ENCODE peak calls at places on chromosomes 11 and 22, in five cellular contexts. One of them, this sample, is unnamed.
A peak's percentile ranks its signal among the peaks of the same experiment; 100 is the strongest.

GRCh38 chr22:37202001-37202555 is 10.2 kb downstream of the SSTR3 start:
- DNase-seq in heart left ventricle: no peak
- DNase-seq in brain microvascular endothelial cell: no peak
- DNase-seq in MG63: no peak
- DNase-seq in neural progenitor cell: no peak
- DNase-seq in this sample: no peak

GRCh38 chr11:123822591-123822990 is 16.4 kb upstream of the OR6M1 start:
- DNase-seq in heart left ventricle: no peak
- DNase-seq in brain microvascular endothelial cell: no peak
- DNase-seq in MG63: no peak
- DNase-seq in neural progenitor cell: no peak
- DNase-seq in this sample: peak; percentile 4

GRCh38 chr22:50104149-50104548 is 14.3 kb downstream of the MOV10L1 start:
- DNase-seq in heart left ventricle: no peak
- DNase-seq in brain microvascular endothelial cell: no peak
- DNase-seq in MG63: no peak
- DNase-seq in neural progenitor cell: no peak
- DNase-seq in this sample: no peak

GRCh38 chr22:19821523-19822300 is 33.0 kb downstream of the GNB1L start:
- DNase-seq in heart left ventricle: no peak
- DNase-seq in brain microvascular endothelial cell: no peak
- DNase-seq in MG63: no peak
- DNase-seq in neural progenitor cell: no peak
- DNase-seq in this sample: peak; percentile 57

GRCh38 chr11:112968988-112969714 is 7.9 kb downstream of the NCAM1 start:
- DNase-seq in heart left ventricle: no peak
- DNase-seq in brain microvascular endothelial cell: peak; percentile 17
- DNase-seq in MG63: no peak
- DNase-seq in neural progenitor cell: no peak
- DNase-seq in this sample: no peak

GRCh38 chr11:115886111-115886733 is 382.0 kb upstream of the CADM1 start:
- DNase-seq in heart left ventricle: no peak
- DNase-seq in brain microvascular endothelial cell: no peak
- DNase-seq in MG63: no peak
- DNase-seq in neural progenitor cell: no peak
- DNase-seq in this sample: peak; percentile 40

GRCh38 chr11:125168875-125169537 is 4.5 kb downstream of the PKNOX2 start:
- DNase-seq in heart left ventricle: no peak
- DNase-seq in brain microvascular endothelial cell: no peak
- DNase-seq in MG63: no peak
- DNase-seq in neural progenitor cell: no peak
- DNase-seq in this sample: no peak

GRCh38 chr11:77080643-77081210 is 14.0 kb downstream of the CAPN5 start:
- DNase-seq in heart left ventricle: no peak
- DNase-seq in brain microvascular endothelial cell: peak; percentile 35
- DNase-seq in MG63: no peak
- DNase-seq in neural progenitor cell: no peak
- DNase-seq in this sample: peak; percentile 7

GRCh38 chr22:44389926-44390925 is 77.5 kb upstream of the SHISAL1 start:
- DNase-seq in heart left ventricle: peak; percentile 5
- DNase-seq in brain microvascular endothelial cell: no peak
- DNase-seq in MG63: no peak
- DNase-seq in neural progenitor cell: no peak
- DNase-seq in this sample: peak; percentile 62

GRCh38 chr11:58968251-58968711 is 29.0 kb downstream of the GLYATL1 start:
- DNase-seq in heart left ventricle: no peak
- DNase-seq in brain microvascular endothelial cell: no peak
- DNase-seq in MG63: peak; percentile 70
- DNase-seq in neural progenitor cell: peak; percentile 70
- DNase-seq in this sample: peak; percentile 27

GRCh38 chr11:44842219-44842618 is 108.5 kb downstream of the TP53I11 start:
- DNase-seq in heart left ventricle: no peak
- DNase-seq in brain microvascular endothelial cell: peak; percentile 78
- DNase-seq in MG63: peak; percentile 67
- DNase-seq in neural progenitor cell: no peak
- DNase-seq in this sample: no peak

GRCh38 chr11:67393990-67394389 is 2.2 kb downstream of the RAD9A start:
- DNase-seq in heart left ventricle: no peak
- DNase-seq in brain microvascular endothelial cell: no peak
- DNase-seq in MG63: no peak
- DNase-seq in neural progenitor cell: no peak
- DNase-seq in this sample: no peak

GRCh38 chr22:48576333-48577013 is 1251.2 kb downstream of the BRD1 start:
- DNase-seq in heart left ventricle: peak; percentile 12
- DNase-seq in brain microvascular endothelial cell: no peak
- DNase-seq in MG63: no peak
- DNase-seq in neural progenitor cell: peak; percentile 88
- DNase-seq in this sample: peak; percentile 97

GRCh38 chr11:62666259-62666926 is 1.3 kb downstream of the CSKMT start:
- DNase-seq in heart left ventricle: peak; percentile 34
- DNase-seq in brain microvascular endothelial cell: no peak
- DNase-seq in MG63: no peak
- DNase-seq in neural progenitor cell: no peak
- DNase-seq in this sample: peak; percentile 46

GRCh38 chr22:37563153-37564081 is 3.1 kb downstream of the CDC42EP1 start:
- DNase-seq in heart left ventricle: peak; percentile 71
- DNase-seq in brain microvascular endothelial cell: peak; percentile 96
- DNase-seq in MG63: peak; percentile 89
- DNase-seq in neural progenitor cell: no peak
- DNase-seq in this sample: no peak

GRCh38 chr22:31123292-31123602 is 481 bp downstream of the INPP5J start:
- DNase-seq in heart left ventricle: no peak
- DNase-seq in brain microvascular endothelial cell: no peak
- DNase-seq in MG63: no peak
- DNase-seq in neural progenitor cell: no peak
- DNase-seq in this sample: no peak

GRCh38 chr11:32173435-32173834 is 82.6 kb downstream of the RCN1 start:
- DNase-seq in heart left ventricle: peak; percentile 54
- DNase-seq in brain microvascular endothelial cell: peak; percentile 49
- DNase-seq in MG63: peak; percentile 44
- DNase-seq in neural progenitor cell: peak; percentile 86
- DNase-seq in this sample: peak; percentile 78

DNA sequence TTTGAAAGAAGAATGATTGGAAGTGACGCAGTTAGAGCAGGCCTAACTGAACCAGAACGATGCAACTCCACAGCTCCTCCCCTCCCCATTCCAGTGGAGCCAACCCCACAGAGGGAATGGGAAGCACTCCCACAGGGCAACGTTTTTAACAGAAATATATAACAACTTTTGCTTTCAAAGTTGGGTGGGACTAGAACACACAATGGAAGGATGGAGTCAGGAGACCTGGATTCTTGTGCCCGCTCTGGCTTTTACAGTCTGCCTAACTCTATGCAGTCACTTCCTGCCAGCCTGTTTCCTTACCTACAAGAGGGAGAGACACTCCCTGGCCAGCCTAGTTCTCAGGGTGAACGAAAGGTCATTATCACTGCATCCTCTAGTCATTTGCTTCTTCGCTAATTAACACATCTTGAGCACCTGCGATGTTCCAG is 75.5 kb downstream of the PACSIN2 start:
- DNase-seq in heart left ventricle: no peak
- DNase-seq in brain microvascular endothelial cell: no peak
- DNase-seq in MG63: no peak
- DNase-seq in neural progenitor cell: no peak
- DNase-seq in this sample: no peak
- H3K4me3 ChIP-seq in heart left ventricle: no peak overlapping the region
- H3K4me3 ChIP-seq in brain microvascular endothelial cell: no peak overlapping the region
- H3K4me3 ChIP-seq in MG63: no peak overlapping the region
- H3K4me3 ChIP-seq in neural progenitor cell: no peak overlapping the region
- H3K4me3 ChIP-seq in this sample: no peak overlapping the region

DNA sequence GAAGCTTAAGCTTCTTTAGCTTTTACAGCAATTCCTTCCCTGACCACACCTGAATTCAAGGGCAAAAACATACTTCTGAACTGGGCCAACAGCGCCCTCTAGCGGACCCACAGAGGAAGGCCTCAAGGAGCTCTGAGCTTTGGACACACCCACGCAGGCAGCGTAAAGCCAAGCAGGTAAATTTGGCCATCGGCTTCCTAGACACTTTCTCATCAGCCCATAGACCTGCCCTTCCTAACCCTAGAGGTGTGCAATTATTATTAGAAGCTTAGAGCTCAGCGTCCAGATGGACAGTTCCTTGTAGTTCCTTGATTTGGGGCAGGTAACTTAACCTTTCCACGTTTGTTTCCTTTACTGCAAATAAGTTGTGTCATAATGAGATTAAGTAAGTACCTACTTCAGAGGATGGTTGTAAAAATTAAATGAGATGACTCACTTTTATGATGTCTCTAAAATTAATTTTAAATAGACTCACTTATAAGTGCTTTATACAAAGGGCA is 25.7 kb upstream of the HMGXB4 start:
- DNase-seq in heart left ventricle: no peak
- DNase-seq in brain microvascular endothelial cell: peak; percentile 31
- DNase-seq in MG63: peak; percentile 53
- DNase-seq in neural progenitor cell: peak; percentile 83
- DNase-seq in this sample: peak; percentile 72
- H3K27me3 ChIP-seq in heart left ventricle: no peaks in the 10 kb centered on the region
- H3K27me3 ChIP-seq in brain microvascular endothelial cell: no peaks in the 10 kb centered on the region
- H3K27me3 ChIP-seq in MG63: peaks cover 10% of the 10 kb centered on the region
- H3K27me3 ChIP-seq in neural progenitor cell: no peaks in the 10 kb centered on the region
- H3K27me3 ChIP-seq in this sample: no peaks in the 10 kb centered on the region

GRCh38 chr11:81990659-81991443 is 742.8 kb downstream of the FAM181B start:
- DNase-seq in heart left ventricle: no peak
- DNase-seq in brain microvascular endothelial cell: no peak
- DNase-seq in MG63: no peak
- DNase-seq in neural progenitor cell: no peak
- DNase-seq in this sample: no peak
- H3K36me3 ChIP-seq in heart left ventricle: no peaks in the 10 kb centered on the region
- H3K36me3 ChIP-seq in brain microvascular endothelial cell: no peaks in the 10 kb centered on the region
- H3K36me3 ChIP-seq in MG63: no peaks in the 10 kb centered on the region
- H3K36me3 ChIP-seq in neural progenitor cell: no peaks in the 10 kb centered on the region
- H3K36me3 ChIP-seq in this sample: no peaks in the 10 kb centered on the region

DNA sequence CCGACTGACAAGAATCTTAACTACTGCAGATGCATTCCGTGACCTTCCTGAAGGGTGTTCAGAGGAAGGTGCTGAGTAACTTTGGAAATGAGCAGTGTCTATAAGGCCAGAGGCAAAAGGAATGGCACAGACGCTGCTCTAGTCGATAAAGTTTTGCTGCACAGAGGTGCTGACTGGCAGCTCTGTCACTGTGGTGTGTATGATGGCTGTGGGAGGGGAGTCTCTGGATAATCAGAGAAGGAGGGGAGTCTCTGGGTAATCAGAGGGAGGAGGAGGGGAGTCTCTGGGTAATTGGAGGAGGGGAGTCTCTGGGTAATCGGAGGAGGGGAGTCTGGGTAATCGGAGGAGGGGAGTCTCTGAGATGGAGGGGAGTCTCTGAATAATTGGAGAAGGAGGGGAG is 18.4 kb downstream of the PTDSS2 start:
- DNase-seq in heart left ventricle: peak; percentile 35
- DNase-seq in brain microvascular endothelial cell: no peak
- DNase-seq in MG63: no peak
- DNase-seq in neural progenitor cell: no peak
- DNase-seq in this sample: peak; percentile 52
- H3K4me3 ChIP-seq in heart left ventricle: no peak overlapping the region
- H3K4me3 ChIP-seq in brain microvascular endothelial cell: no peak overlapping the region
- H3K4me3 ChIP-seq in MG63: no peak overlapping the region
- H3K4me3 ChIP-seq in neural progenitor cell: no peak overlapping the region
- H3K4me3 ChIP-seq in this sample: no peak overlapping the region

DNA sequence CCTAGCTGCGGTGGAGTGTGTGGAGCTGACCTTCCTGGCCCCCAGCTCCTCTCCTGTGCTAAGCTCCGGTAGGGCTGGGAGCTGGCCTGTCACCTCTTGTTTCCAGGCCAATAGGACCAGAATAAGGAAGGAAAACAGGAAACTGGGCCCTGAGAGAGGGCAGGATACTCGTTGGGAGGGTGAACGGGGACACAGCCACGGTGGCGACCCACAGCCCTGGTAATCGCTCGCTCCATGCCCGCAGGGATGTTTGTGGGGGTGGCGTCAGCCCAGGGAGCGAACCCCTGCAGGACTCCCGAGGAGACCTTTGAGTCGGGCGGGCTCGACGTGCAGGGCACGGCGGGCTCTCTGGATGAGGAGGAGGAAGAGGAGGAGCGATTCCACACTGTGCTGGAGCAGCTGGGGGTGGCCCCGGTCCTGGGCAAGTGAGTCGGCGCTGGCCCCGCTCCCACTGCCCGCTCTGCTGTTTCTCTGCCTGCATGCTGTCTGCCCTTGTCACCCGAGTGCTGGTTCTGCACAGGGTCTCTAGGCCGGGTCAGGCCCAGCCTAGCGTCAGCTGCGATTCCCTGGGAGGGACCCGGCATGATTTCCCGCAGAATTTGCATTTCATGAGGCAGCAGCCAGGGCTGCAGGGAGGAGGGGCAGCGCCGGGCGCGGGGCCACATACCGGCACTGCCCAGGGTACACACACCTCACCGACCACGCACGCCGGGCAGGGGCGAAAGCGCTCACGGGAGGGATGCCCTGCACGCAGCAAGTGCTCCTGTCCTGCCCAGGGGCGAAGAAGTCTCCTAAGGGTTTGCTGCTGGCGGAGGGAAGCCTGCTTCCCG is 1.6 kb downstream of the CRACR2B start:
- DNase-seq in heart left ventricle: peak; percentile 68
- DNase-seq in brain microvascular endothelial cell: no peak
- DNase-seq in MG63: peak; percentile 71
- DNase-seq in neural progenitor cell: peak; percentile 57
- DNase-seq in this sample: peak; percentile 83
- H3K27me3 ChIP-seq in heart left ventricle: no peaks in the 10 kb centered on the region
- H3K27me3 ChIP-seq in brain microvascular endothelial cell: no peaks in the 10 kb centered on the region
- H3K27me3 ChIP-seq in MG63: no peaks in the 10 kb centered on the region
- H3K27me3 ChIP-seq in neural progenitor cell: peaks cover 76% of the 10 kb centered on the region
- H3K27me3 ChIP-seq in this sample: peaks cover 53% of the 10 kb centered on the region

DNA sequence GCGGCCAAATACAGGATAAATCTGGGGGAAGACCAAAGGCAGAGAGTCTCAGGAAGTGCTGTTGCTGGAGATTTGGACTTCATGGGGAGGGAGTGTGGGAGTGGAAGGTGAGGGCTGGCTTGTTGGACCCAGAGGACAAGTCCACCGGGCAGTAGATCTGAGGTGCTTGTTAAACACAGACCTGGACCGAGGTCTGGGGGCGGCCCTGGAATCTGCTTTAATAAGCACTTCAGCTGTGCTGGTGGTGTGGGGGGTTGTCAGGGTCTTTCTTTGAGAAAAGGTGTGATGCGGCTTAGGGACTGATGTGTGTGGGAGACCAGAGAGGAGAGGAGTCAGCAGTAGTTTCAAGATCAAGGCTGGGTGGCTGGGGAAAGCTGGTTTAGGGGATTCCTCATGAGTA is 4.4 kb downstream of the TRMU start:
- DNase-seq in heart left ventricle: no peak
- DNase-seq in brain microvascular endothelial cell: no peak
- DNase-seq in MG63: no peak
- DNase-seq in neural progenitor cell: no peak
- DNase-seq in this sample: no peak
- H3K36me3 ChIP-seq in heart left ventricle: peaks cover 73% of the 10 kb centered on the region
- H3K36me3 ChIP-seq in brain microvascular endothelial cell: peaks cover 41% of the 10 kb centered on the region
- H3K36me3 ChIP-seq in MG63: peaks cover 64% of the 10 kb centered on the region
- H3K36me3 ChIP-seq in neural progenitor cell: no peaks in the 10 kb centered on the region
- H3K36me3 ChIP-seq in this sample: peaks cover 23% of the 10 kb centered on the region

This sample was measured in H7.